ENCODE peak calls at places on chromosomes 1 and 21, in seven cellular contexts. Y is right cardiac atrium; H is GM12865; T is cardiac fibroblast; P is left lung; D is amniotic epithelial cell; L is activated CD8-positive, alpha-beta memory T cell treated with anti-CD3 and anti-CD28 coated beads for 48 hours. N is an unnamed sample.

GRCh38 chr1:28775121-28775942 is 36.6 kb upstream of the OPRD1 start:
- DNase-seq in L (peak), Y (peak), D (peak), T (peak), P (peak), H (peak), N (no peak)

GRCh38 chr1:219177363-219177762 is 3.7 kb downstream of the LYPLAL1 start:
- DNase-seq in H (peak), Y (no peak), P (no peak), L (no peak), T (no peak), D (no peak), N (no peak)

GRCh38 chr1:119742193-119742592 is 26.5 kb downstream of the HMGCS2 start:
- DNase-seq in L (no peak), T (peak), D (peak), P (no peak), Y (no peak), H (no peak), N (no peak)

GRCh38 chr21:25254491-25255174 is 352.6 kb downstream of the MRPL39 start:
- DNase-seq in L (no peak), T (no peak), Y (no peak), P (no peak), H (no peak), D (no peak), N (no peak)

GRCh38 chr1:207282049-207282448 is 39.4 kb upstream of the CD55 start:
- DNase-seq in T (peak), H (no peak), P (no peak), L (no peak), D (peak), Y (no peak), N (no peak)

GRCh38 chr1:115685029-115685705 is 43.4 kb downstream of the VANGL1 start:
- DNase-seq in T (no peak), Y (no peak), L (no peak), H (no peak), P (no peak), D (no peak), N (no peak)

GRCh38 chr1:56788588-56788987 is 30.6 kb downstream of the FYB2 start:
- DNase-seq in Y (peak), L (no peak), P (no peak), H (no peak), T (peak), D (no peak), N (no peak)

GRCh38 chr1:21665711-21666571 is 3.2 kb downstream of the RAP1GAP start:
- DNase-seq in L (no peak), P (no peak), Y (peak), D (no peak), H (no peak), T (peak), N (no peak)

GRCh38 chr1:229114315-229114714 is 156.6 kb upstream of the RAB4A start:
- DNase-seq in H (no peak), T (no peak), Y (no peak), P (no peak), D (peak), L (no peak), N (no peak)

GRCh38 chr1:66283583-66284041 is 250.3 kb upstream of the SGIP1 start:
- DNase-seq in P (no peak), Y (no peak), H (peak), L (no peak), D (peak), T (no peak), N (no peak)

GRCh38 chr1:228986093-228986904 is 251.0 kb downstream of the RHOU start:
- DNase-seq in H (no peak), P (no peak), D (no peak), Y (peak), L (no peak), T (peak), N (no peak)

GRCh38 chr1:3425486-3426215 is 28.8 kb upstream of the ARHGEF16 start:
- DNase-seq in L (no peak), H (no peak), Y (no peak), T (no peak), P (peak), D (no peak), N (no peak)

GRCh38 chr21:40936151-40936550 is 89.2 kb upstream of the DSCAM start:
- DNase-seq in H (no peak), L (no peak), Y (no peak), T (no peak), D (no peak), P (no peak), N (no peak)

GRCh38 chr21:39518845-39519205 is 67.1 kb downstream of the SH3BGR start:
- DNase-seq in D (peak), T (no peak), H (no peak), Y (no peak), L (no peak), P (no peak), N (no peak)

GRCh38 chr1:155514582-155515187 is 47.9 kb downstream of the ASH1L start:
- DNase-seq in L (no peak), P (no peak), H (no peak), T (peak), Y (no peak), D (peak), N (no peak)

GRCh38 chr1:59394706-59395417 is 98.0 kb downstream of the FGGY start:
- DNase-seq in T (no peak), L (no peak), H (no peak), D (no peak), P (no peak), Y (no peak), N (no peak)

GRCh38 chr1:231707407-231707806 is 80.8 kb downstream of the DISC1 start:
- DNase-seq in H (no peak), T (no peak), P (no peak), Y (no peak), L (no peak), D (no peak), N (no peak)

GRCh38 chr1:229643996-229644748 is 18.1 kb downstream of the URB2 start:
- DNase-seq in P (no peak), Y (no peak), T (peak), H (peak), D (peak), L (no peak), N (no peak)